ENCODE peak calls at places on chromosome 7, in eight cellular contexts. J is AG04450, W is OCI-LY7, E is progenitor cell of endocrine pancreas, X is cardiac fibroblast, D is fibroblast of lung, S is sigmoid colon, Q is GM20000. C is an unnamed sample.

GRCh38 chr7:105611856-105612775 is 30.8 kb upstream of the EFCAB10 start:
- DNase-seq in J (no peak), W (no peak), E (no peak), X (peak), D (peak), S (peak), Q (no peak), C (no peak)

GRCh38 chr7:96995406-96996110 is 9.8 kb upstream of the DLX6 start:
- DNase-seq in J (no peak), W (no peak), E (no peak), X (no peak), D (no peak), S (no peak), Q (peak), C (no peak)

GRCh38 chr7:22814261-22815208 is 8.1 kb downstream of the TOMM7 start:
- DNase-seq in J (no peak), W (no peak), E (no peak), X (peak), D (peak), S (no peak), Q (no peak), C (no peak)

GRCh38 chr7:29464693-29465092 is 98.9 kb upstream of the PRR15 start:
- DNase-seq in J (no peak), W (no peak), E (no peak), X (no peak), D (no peak), S (no peak), Q (no peak), C (no peak)

GRCh38 chr7:5643280-5643679 is 138.2 kb downstream of the RNF216 start:
- DNase-seq in J (no peak), W (no peak), E (no peak), X (peak), D (no peak), S (no peak), Q (no peak), C (no peak)

GRCh38 chr7:18693401-18693800 is 197.9 kb downstream of the HDAC9 start:
- DNase-seq in J (peak), W (no peak), E (no peak), X (peak), D (peak), S (peak), Q (no peak), C (no peak)

GRCh38 chr7:16465469-16466086 is at the start of gene SOSTDC1:
- DNase-seq in J (no peak), W (no peak), E (no peak), X (peak), D (peak), S (no peak), Q (no peak), C (no peak)

GRCh38 chr7:111987115-111987826 is 218.9 kb downstream of the DOCK4 start:
- DNase-seq in J (no peak), W (peak), E (no peak), X (peak), D (peak), S (no peak), Q (no peak), C (no peak)

GRCh38 chr7:120431016-120431415 is 158.0 kb downstream of the KCND2 start:
- DNase-seq in J (no peak), W (no peak), E (no peak), X (no peak), D (no peak), S (no peak), Q (no peak), C (no peak)

GRCh38 chr7:19116121-19117080 is 1.0 kb downstream of the TWIST1 start:
- DNase-seq in J (no peak), W (no peak), E (no peak), X (peak), D (peak), S (peak), Q (peak), C (peak)

GRCh38 chr7:24955313-24955712 is 24.7 kb downstream of the OSBPL3 start:
- DNase-seq in J (no peak), W (no peak), E (no peak), X (no peak), D (no peak), S (no peak), Q (no peak), C (no peak)

GRCh38 chr7:149854611-149855367 is 16.6 kb downstream of the ZNF862 start:
- DNase-seq in J (no peak), W (peak), E (no peak), X (peak), D (peak), S (peak), Q (no peak), C (no peak)

GRCh38 chr7:50397320-50397970 is 52.7 kb downstream of the FIGNL1 start:
- DNase-seq in J (no peak), W (no peak), E (no peak), X (no peak), D (no peak), S (no peak), Q (peak), C (no peak)

GRCh38 chr7:96562966-96563365 is 146.7 kb downstream of the SEM1 start:
- DNase-seq in J (no peak), W (no peak), E (no peak), X (no peak), D (no peak), S (no peak), Q (no peak), C (no peak)

GRCh38 chr7:77667459-77668090 is 28.7 kb upstream of the RSBN1L start:
- DNase-seq in J (no peak), W (no peak), E (no peak), X (peak), D (peak), S (no peak), Q (no peak), C (no peak)

GRCh38 chr7:101913247-101913721 is 95.9 kb downstream of the CUX1 start:
- DNase-seq in J (no peak), W (no peak), E (no peak), X (no peak), D (no peak), S (no peak), Q (no peak), C (peak)

GRCh38 chr7:3013975-3014792 is 29.5 kb downstream of the CARD11 start:
- DNase-seq in J (no peak), W (no peak), E (no peak), X (no peak), D (no peak), S (no peak), Q (no peak), C (no peak)

GRCh38 chr7:157862731-157863130 is 525.9 kb downstream of the DNAJB6 start:
- DNase-seq in J (no peak), W (no peak), E (no peak), X (no peak), D (no peak), S (no peak), Q (no peak), C (peak)

GRCh38 chr7:111290982-111291381 is 200.1 kb downstream of the LRRN3 start:
- DNase-seq in J (no peak), W (no peak), E (no peak), X (no peak), D (no peak), S (no peak), Q (no peak), C (no peak)

GRCh38 chr7:122546496-122546895 is 152.4 kb downstream of the RNF133 start:
- DNase-seq in J (no peak), W (no peak), E (no peak), X (peak), D (no peak), S (peak), Q (no peak), C (no peak)

DNA sequence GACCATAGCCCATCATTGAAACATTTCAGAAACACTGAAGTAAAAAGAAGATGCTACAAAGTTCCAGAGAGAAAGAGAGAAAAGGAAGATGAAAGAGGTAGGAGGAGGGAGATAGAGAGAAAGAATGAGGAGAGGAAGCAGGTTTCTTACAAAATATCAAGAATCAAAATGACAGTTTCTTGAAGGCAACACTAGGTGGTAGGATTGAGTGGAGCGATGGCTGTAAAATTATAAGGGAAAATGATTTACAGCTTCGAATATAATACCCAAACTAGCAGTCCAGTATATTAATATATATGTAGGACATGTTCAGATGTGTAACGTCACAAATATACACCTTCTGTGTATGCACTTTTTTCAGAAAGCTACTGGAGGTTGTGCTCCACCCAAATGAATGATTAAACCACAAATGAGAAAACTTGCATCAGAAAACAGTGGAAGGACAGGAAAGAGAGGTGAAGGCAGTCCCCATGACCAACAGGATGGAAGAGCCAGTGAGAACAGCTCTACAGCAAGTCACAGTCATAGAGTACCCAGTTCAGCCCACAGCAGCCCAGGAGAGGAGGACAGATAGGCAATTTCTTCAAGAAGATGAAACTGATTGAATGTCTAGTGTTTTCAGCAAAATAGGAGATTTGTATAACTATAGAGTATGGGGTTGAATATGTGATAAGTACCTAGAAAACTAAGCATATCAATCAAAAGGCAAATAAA is 151.5 kb upstream of the TARP start:
- DNase-seq in J (no peak), W (no peak), E (no peak), X (peak), D (no peak), S (no peak), Q (no peak), C (no peak)
- TF ChIP-seq CTCF in J (peak), W (peak), E (no peak), X (no peak), D (peak), S (no peak), Q (no peak), C (peak)

GRCh38 chr7:54946764-54947163 is 72.1 kb upstream of the EGFR start:
- DNase-seq in J (no peak), W (no peak), E (no peak), X (no peak), D (no peak), S (no peak), Q (no peak), C (no peak)

GRCh38 chr7:54944179-54944578 is 74.6 kb upstream of the EGFR start:
- DNase-seq in J (no peak), W (no peak), E (no peak), X (peak), D (peak), S (no peak), Q (no peak), C (no peak)

GRCh38 chr7:54946271-54946670 is 72.5 kb upstream of the EGFR start:
- DNase-seq in J (no peak), W (no peak), E (no peak), X (no peak), D (no peak), S (no peak), Q (no peak), C (no peak)

GRCh38 chr7:54947266-54947665 is 71.6 kb upstream of the EGFR start:
- DNase-seq in J (no peak), W (no peak), E (no peak), X (no peak), D (no peak), S (no peak), Q (no peak), C (no peak)
- TF ChIP-seq CTCF in J (no peak), W (no peak), E (no peak), X (no peak), D (no peak), S (no peak), Q (no peak), C (no peak)

DNA sequence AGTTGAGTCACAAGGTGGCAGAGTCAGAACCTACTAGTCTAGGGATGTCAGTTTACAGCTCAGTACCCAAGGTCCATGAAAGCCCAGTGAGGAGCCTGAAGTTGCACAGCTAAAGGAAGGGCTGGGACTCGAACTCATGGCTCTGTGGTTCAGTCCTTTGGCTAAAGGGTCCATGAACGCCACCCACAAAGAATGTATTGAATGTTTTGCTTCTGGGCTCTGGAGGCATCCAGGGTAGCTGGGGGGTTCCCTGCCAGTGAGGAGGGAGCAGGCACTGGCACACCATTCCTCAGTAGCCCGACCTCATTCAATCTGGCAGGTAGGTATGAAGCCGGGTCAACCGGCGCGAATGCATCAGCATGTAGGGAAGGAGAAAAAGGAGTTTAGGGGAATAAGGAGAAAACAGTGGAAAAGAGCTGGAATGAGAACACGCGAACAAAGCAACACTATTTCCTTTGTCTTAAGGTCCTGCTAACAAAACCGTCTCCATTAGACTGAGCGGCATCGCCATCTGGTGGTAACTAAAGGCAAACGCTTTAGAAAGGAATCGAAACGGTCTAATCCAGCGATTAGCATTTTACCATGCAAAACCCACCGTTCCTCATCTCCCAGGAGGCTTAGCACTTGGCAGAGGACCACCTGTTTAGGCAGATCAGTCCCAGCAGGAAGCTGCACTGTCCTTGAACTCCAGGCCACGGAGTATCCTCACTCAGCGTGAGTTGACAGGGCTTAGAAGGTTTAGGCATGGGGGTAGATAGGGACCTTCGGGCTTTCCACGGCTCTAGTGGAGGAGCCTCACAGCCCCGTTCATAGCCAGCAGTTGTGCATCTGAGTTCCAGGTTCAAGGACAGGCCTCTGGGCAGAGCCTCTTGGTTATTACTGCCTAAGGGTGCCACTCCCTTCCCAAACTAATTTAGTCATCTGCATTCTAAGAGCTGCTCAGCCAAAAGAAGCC is 122.8 kb downstream of the UBE2H start:
- DNase-seq in J (peak), W (peak), E (no peak), X (peak), D (peak), S (peak), Q (peak), C (no peak)
- TF ChIP-seq CTCF in J (peak), W (peak), E (peak), X (peak), D (peak), S (peak), Q (peak), C (peak)

GRCh38 chr7:67311901-67312300 is 315.3 kb downstream of the TYW1 start:
- DNase-seq in J (no peak), W (no peak), E (no peak), X (peak), D (peak), S (no peak), Q (no peak), C (no peak)

GRCh38 chr7:67309764-67310548 is 313.3 kb downstream of the TYW1 start:
- DNase-seq in J (no peak), W (no peak), E (no peak), X (no peak), D (no peak), S (no peak), Q (no peak), C (no peak)
- TF ChIP-seq CTCF in J (no peak), W (peak), E (no peak), X (no peak), D (no peak), S (no peak), Q (no peak), C (peak)

DNA sequence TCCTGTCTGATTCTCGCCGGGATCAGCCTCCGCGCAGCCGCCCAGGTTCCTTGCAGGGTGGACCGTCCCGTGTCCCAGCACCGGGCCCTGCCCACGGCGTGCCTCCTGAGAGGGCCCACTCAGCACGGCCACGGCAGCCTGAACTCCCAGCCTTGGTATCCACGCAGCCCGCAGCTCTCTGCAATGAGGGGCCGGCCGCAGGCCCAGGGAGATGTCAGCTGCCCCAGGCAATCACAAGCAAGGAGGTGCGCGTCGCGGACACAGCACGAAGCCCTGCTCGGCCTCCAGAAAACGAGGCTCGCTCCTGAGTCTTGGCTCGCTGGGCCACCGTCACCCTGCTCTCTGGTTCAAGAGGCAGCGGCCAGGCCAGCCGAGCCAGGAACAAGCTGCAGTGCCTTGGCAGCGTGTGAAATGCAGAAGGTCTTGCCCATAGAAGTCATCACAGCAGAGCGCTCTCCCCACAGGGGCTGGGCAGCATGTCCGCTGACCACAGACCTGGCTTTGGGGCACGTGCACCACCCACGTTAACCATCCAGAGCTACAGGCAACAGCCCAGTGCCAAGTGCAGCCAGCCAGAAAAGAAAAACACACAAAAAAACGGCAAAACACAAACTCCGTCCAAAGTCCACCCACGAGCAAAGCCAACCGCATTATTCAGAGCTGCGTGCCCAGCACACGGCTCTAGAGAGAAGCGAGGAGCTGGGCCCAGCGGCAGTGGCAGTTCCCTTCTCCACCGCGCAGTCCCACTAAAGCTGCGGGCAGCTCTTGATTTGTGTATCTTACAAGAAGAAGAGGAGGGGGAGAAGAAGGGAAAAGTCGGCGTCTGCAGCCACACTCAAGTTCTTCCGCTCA is 13.9 kb downstream of the GPER1 start:
- DNase-seq in J (no peak), W (no peak), E (no peak), X (no peak), D (peak), S (no peak), Q (no peak), C (no peak)
- TF ChIP-seq CTCF in J (no peak), W (no peak), E (no peak), X (no peak), D (no peak), S (no peak), Q (no peak), C (no peak)

DNA sequence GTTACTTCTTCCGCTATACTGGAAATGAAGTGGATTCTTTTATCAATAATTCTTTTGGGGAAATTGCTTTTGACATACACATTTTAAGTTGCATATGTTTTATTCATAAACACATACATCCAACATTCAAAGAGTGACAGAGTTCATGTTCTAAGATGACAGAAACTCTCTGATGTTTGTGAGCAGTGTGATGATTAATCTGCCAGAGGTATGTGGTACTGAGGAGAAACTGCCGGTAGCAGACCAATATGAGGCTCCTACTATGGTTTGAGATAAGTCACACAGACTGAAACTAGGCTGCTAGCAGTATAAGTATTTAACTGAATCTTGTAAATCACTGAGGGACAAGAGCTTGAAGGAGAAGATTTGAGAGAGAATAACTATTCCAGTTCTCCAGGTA is 524.1 kb upstream of the SEMA3D start:
- DNase-seq in J (no peak), W (no peak), E (no peak), X (no peak), D (no peak), S (no peak), Q (no peak), C (no peak)
- TF ChIP-seq CTCF in J (no peak), W (no peak), E (no peak), X (no peak), D (no peak), S (no peak), Q (no peak), C (no peak)

C was measured in chondrocyte.